ENCODE peak calls at places on chromosomes 3 and 15, in nine cellular contexts. F is A549, O is GM12878, D is Panc1, N is HepG2, B is HCT116, W is K562, S is SK-N-SH, P is HL-60. Z is an unnamed sample.

GRCh38 chr3:31275038-31275562 is 257.6 kb upstream of the STT3B start:
- DNase-seq in S (no peak), N (peak), B (no peak), D (no peak), O (no peak), P (no peak), W (no peak), F (peak), Z (peak)

GRCh38 chr15:22883196-22883595 is 44.7 kb downstream of the NIPA2 start:
- DNase-seq in B (no peak), O (no peak), S (no peak), P (no peak), F (no peak), N (no peak), W (no peak), D (no peak), Z (no peak)

GRCh38 chr15:92068121-92068520 is 214.6 kb downstream of the SLCO3A1 start:
- DNase-seq in O (peak), W (no peak), F (no peak), B (no peak), P (no peak), S (no peak), N (no peak), D (no peak), Z (no peak)

GRCh38 chr15:39403674-39404117 is 177.2 kb upstream of the THBS1 start:
- DNase-seq in D (no peak), O (no peak), N (peak), F (peak), B (no peak), W (no peak), S (peak), P (no peak), Z (no peak)

GRCh38 chr3:14476583-14477265 is 63.4 kb downstream of the GRIP2 start:
- DNase-seq in D (no peak), B (no peak), S (no peak), F (no peak), W (no peak), O (no peak), N (no peak), P (no peak), Z (no peak)

GRCh38 chr3:123276346-123276745 is 74.6 kb downstream of the SEC22A start:
- DNase-seq in D (no peak), B (no peak), F (no peak), S (no peak), W (no peak), O (no peak), N (no peak), P (no peak), Z (no peak)

GRCh38 chr3:33074217-33075067 is 22.5 kb downstream of the GLB1 start:
- DNase-seq in D (peak), F (peak), W (peak), N (peak), B (peak), P (peak), O (no peak), S (peak), Z (peak)

GRCh38 chr3:20646425-20646824 is 460.4 kb upstream of the SGO1 start:
- DNase-seq in N (no peak), S (no peak), O (no peak), W (no peak), P (no peak), D (no peak), F (no peak), B (no peak), Z (no peak)

GRCh38 chr3:172853911-172854648 is 103.6 kb downstream of the ECT2 start:
- DNase-seq in N (no peak), D (no peak), W (no peak), O (no peak), F (no peak), S (no peak), B (no peak), P (no peak), Z (peak)

GRCh38 chr15:43095243-43095642 is 10.6 kb downstream of the UBR1 start:
- DNase-seq in O (no peak), F (no peak), D (no peak), N (no peak), B (no peak), W (no peak), S (no peak), P (no peak), Z (no peak)

GRCh38 chr3:146574173-146574572 is 29.8 kb upstream of the PLSCR1 start:
- DNase-seq in D (no peak), N (no peak), F (no peak), S (no peak), B (no peak), W (no peak), P (no peak), O (no peak), Z (no peak)

GRCh38 chr3:7146529-7146928 is 285.6 kb downstream of the GRM7 start:
- DNase-seq in F (no peak), S (no peak), W (no peak), N (no peak), B (no peak), P (no peak), D (no peak), O (no peak), Z (no peak)

GRCh38 chr3:45760878-45761711 is 35.2 kb downstream of the SLC6A20 start:
- DNase-seq in N (peak), F (peak), O (peak), W (peak), D (peak), P (peak), S (peak), B (peak), Z (peak)

GRCh38 chr3:65044401-65044800 is 356.6 kb upstream of the ADAMTS9 start:
- DNase-seq in P (no peak), F (no peak), W (no peak), S (no peak), B (no peak), D (no peak), O (no peak), N (no peak), Z (no peak)

GRCh38 chr3:187941135-187941847 is 196.0 kb upstream of the BCL6 start:
- DNase-seq in F (no peak), B (no peak), D (no peak), O (no peak), P (no peak), N (no peak), S (no peak), W (no peak), Z (no peak)

GRCh38 chr3:34998905-34999304 is 640.4 kb upstream of the ARPP21 start:
- DNase-seq in O (no peak), N (no peak), P (no peak), F (no peak), S (no peak), W (no peak), B (no peak), D (no peak), Z (no peak)

GRCh38 chr3:42700366-42701288 is 2.0 kb downstream of the HHATL start:
- DNase-seq in P (no peak), D (no peak), F (no peak), O (no peak), S (peak), W (no peak), N (no peak), B (no peak), Z (no peak)

GRCh38 chr3:12990306-12990705 is 82.9 kb downstream of the IQSEC1 start:
- DNase-seq in P (no peak), B (no peak), O (no peak), S (no peak), N (no peak), W (no peak), D (no peak), F (no peak), Z (no peak)

GRCh38 chr15:34085746-34086145 is 15.9 kb downstream of the EMC7 start:
- DNase-seq in F (no peak), W (no peak), S (no peak), B (no peak), O (no peak), N (no peak), D (no peak), P (no peak), Z (no peak)

GRCh38 chr3:48088056-48088748 is 72.0 kb upstream of the MAP4 start:
- DNase-seq in D (no peak), W (peak), F (peak), P (no peak), N (no peak), S (peak), O (no peak), B (no peak), Z (peak)

GRCh38 chr3:100496711-100497261 is 4.4 kb downstream of the TMEM45A start:
- DNase-seq in B (no peak), O (peak), S (no peak), N (peak), F (no peak), P (no peak), W (no peak), D (no peak), Z (no peak)

GRCh38 chr3:23807161-23808015 is 1.6 kb downstream of the UBE2E1 start:
- DNase-seq in P (peak), D (no peak), B (no peak), O (no peak), W (no peak), N (no peak), S (no peak), F (no peak), Z (peak)
- H3K27ac ChIP-seq in P (peak), D (peak), B (peak), O (peak), W (peak), N (peak), S (peak), F (peak), Z (peak)

GRCh38 chr15:73982251-73982962 is 9.7 kb downstream of the STOML1 start:
- DNase-seq in O (no peak), W (no peak), P (peak), F (no peak), S (no peak), D (no peak), N (no peak), B (no peak), Z (no peak)
- TF ChIP-seq REST in O (no peak), W (no peak), P (no peak), F (no peak), S (peak), D (no peak), N (no peak), B (no peak), Z (no peak)

GRCh38 chr15:85760531-85761371 is 34.0 kb downstream of the KLHL25 start:
- DNase-seq in F (no peak), P (no peak), S (no peak), D (no peak), N (no peak), B (no peak), O (no peak), W (no peak), Z (no peak)

GRCh38 chr15:85762756-85763127 is 32.0 kb downstream of the KLHL25 start:
- DNase-seq in D (no peak), W (no peak), B (no peak), F (no peak), N (no peak), P (no peak), O (no peak), S (no peak), Z (no peak)

GRCh38 chr15:85762039-85762755 is 32.5 kb downstream of the KLHL25 start:
- DNase-seq in N (no peak), F (no peak), W (no peak), D (no peak), S (no peak), B (no peak), P (no peak), O (no peak), Z (no peak)

GRCh38 chr15:85763157-85763556 is 31.6 kb downstream of the KLHL25 start:
- DNase-seq in P (no peak), F (no peak), D (no peak), W (no peak), B (no peak), N (no peak), S (no peak), O (no peak), Z (no peak)

DNA sequence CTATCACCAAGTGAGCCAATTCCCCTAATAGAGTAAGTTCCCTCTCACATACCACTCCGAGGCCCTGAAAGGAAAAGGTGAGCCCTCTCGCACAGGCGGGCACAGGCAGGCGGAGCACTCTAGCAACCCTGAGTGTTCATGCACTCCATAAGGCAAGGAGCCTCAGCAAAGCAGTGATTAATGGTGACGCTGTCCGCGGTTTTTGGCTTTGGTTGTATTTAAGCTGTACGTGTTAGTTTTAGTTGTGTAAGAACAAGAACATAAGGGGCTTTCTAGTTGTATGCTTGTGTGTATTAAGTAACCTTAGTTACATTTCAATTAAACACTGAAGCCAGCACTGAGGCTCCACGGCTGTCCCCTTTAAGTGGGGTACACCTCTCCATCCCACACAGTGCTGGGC is 33.1 kb downstream of the KLHL25 start:
- DNase-seq in P (no peak), F (no peak), O (no peak), S (no peak), D (no peak), B (no peak), N (no peak), W (no peak), Z (no peak)
- H3K27ac ChIP-seq in P (no peak), F (no peak), O (no peak), S (no peak), D (no peak), B (no peak), N (no peak), W (no peak), Z (no peak)

GRCh38 chr3:16665282-16665741 is 60.1 kb upstream of the DAZL start:
- DNase-seq in D (no peak), B (peak), F (peak), W (no peak), S (no peak), O (no peak), N (no peak), P (no peak), Z (peak)
- TF ChIP-seq REST in D (no peak), B (no peak), F (no peak), W (no peak), S (no peak), O (no peak), N (no peak), P (no peak), Z (no peak)

GRCh38 chr3:184320099-184320445 is 5.7 kb downstream of the EIF4G1 start:
- DNase-seq in B (peak), D (peak), W (peak), P (peak), S (peak), F (peak), N (peak), O (no peak), Z (peak)
- H3K27ac ChIP-seq in B (peak), D (peak), W (no peak), P (peak), S (peak), F (peak), N (no peak), O (no peak), Z (no peak)

GRCh38 chr15:73029003-73029527 is 23.2 kb upstream of the NEO1 start:
- DNase-seq in B (no peak), W (no peak), D (no peak), F (no peak), S (no peak), O (no peak), P (no peak), N (no peak), Z (no peak)
- TF ChIP-seq REST in B (no peak), W (no peak), D (no peak), F (no peak), S (no peak), O (no peak), P (no peak), N (no peak), Z (no peak)

GRCh38 chr3:127042634-127043033 is 59.7 kb downstream of the PLXNA1 start:
- DNase-seq in O (no peak), S (no peak), N (no peak), W (no peak), P (no peak), D (no peak), B (no peak), F (no peak), Z (no peak)
- H3K27ac ChIP-seq in O (no peak), S (no peak), N (no peak), W (no peak), P (no peak), D (peak), B (no peak), F (no peak), Z (no peak)

GRCh38 chr3:141876891-141877561 is 583 bp downstream of the ATP1B3 start:
- DNase-seq in B (no peak), F (peak), P (peak), O (no peak), N (peak), D (no peak), S (peak), W (peak), Z (peak)

GRCh38 chr3:141877911-141878310 is 1.5 kb downstream of the ATP1B3 start:
- DNase-seq in W (no peak), F (peak), P (peak), N (no peak), O (no peak), S (no peak), D (no peak), B (no peak), Z (peak)

GRCh38 chr3:141875374-141875892 is 1.0 kb upstream of the ATP1B3 start:
- DNase-seq in D (peak), S (peak), P (peak), W (peak), O (peak), F (peak), B (peak), N (peak), Z (peak)

GRCh38 chr3:141876381-141876890 is at the start of gene ATP1B3:
- DNase-seq in B (peak), W (peak), F (peak), D (no peak), O (peak), S (peak), P (peak), N (peak), Z (peak)

GRCh38 chr3:141875893-141876380 is 506 bp upstream of the ATP1B3 start:
- DNase-seq in N (no peak), P (peak), D (peak), F (peak), S (peak), W (no peak), B (peak), O (no peak), Z (peak)
- TF ChIP-seq REST in N (no peak), P (no peak), D (no peak), F (peak), S (no peak), W (no peak), B (no peak), O (no peak), Z (no peak)